ENCODE peak calls at places on chromosomes 2 and 18, in eight cellular contexts. L, T, J, N, Y, H, C and V are unnamed samples.

GRCh38 chr2:127170452-127171197 is 49.5 kb downstream of the CYP27C1 start:
- DNase-seq in L (no peak), J (no peak), T (no peak), C (no peak), Y (no peak), H (no peak), N (no peak), V (no peak)

GRCh38 chr2:102147935-102148334 is 5.4 kb downstream of the IL1R1 start:
- DNase-seq in J (peak; percentile 68), L (peak; percentile 76), T (peak; percentile 34), N (no peak), C (no peak), H (no peak), Y (no peak), V (no peak)

GRCh38 chr2:198054299-198054698 is 249.9 kb downstream of the PLCL1 start:
- DNase-seq in H (peak; percentile 14), J (peak; percentile 62), L (peak; percentile 19), Y (peak; percentile 74), N (peak; percentile 10), T (peak; percentile 37), C (peak; percentile 53), V (peak; percentile 15)

GRCh38 chr2:17867133-17867532 is 11.3 kb upstream of the KCNS3 start:
- DNase-seq in J (no peak), C (no peak), H (peak; percentile 11), Y (no peak), T (no peak), L (peak; percentile 23), N (no peak), V (no peak)

GRCh38 chr2:99880148-99880983 is 262.0 kb downstream of the AFF3 start:
- DNase-seq in Y (no peak), L (peak; percentile 96), T (peak; percentile 98), J (peak; percentile 74), H (peak; percentile 89), C (no peak), N (no peak), V (no peak)

GRCh38 chr2:38652431-38653273 is 13.3 kb upstream of the GALM start:
- DNase-seq in Y (no peak), H (no peak), L (no peak), T (no peak), J (no peak), C (no peak), N (no peak), V (no peak)

GRCh38 chr2:147843864-147844690 is 752 bp upstream of the ACVR2A start:
- DNase-seq in H (peak; percentile 92), N (peak; percentile 97), L (peak; percentile 88), T (peak; percentile 85), Y (peak; percentile 95), J (peak; percentile 98), C (peak; percentile 97), V (peak; percentile 85)

GRCh38 chr2:132623096-132623839 is 46.7 kb downstream of the LYPD1 start:
- DNase-seq in C (no peak), Y (no peak), T (peak; percentile 79), H (peak; percentile 75), L (peak; percentile 90), N (no peak), J (peak; percentile 94), V (no peak)

GRCh38 chr2:115122701-115123100 is 680.3 kb downstream of the DPP10 start:
- DNase-seq in L (no peak), N (peak; percentile 31), Y (no peak), C (no peak), T (no peak), J (no peak), H (no peak), V (no peak)

GRCh38 chr2:203997481-203997880 is 60.9 kb downstream of the ICOS start:
- DNase-seq in T (no peak), L (no peak), C (no peak), H (no peak), Y (no peak), J (no peak), N (no peak), V (no peak)

GRCh38 chr2:62156861-62157496 is 38.9 kb upstream of the B3GNT2 start:
- DNase-seq in N (no peak), Y (peak; percentile 38), H (no peak), J (no peak), T (no peak), C (no peak), L (no peak), V (no peak)

GRCh38 chr18:50783553-50783952 is 36.3 kb downstream of the MRO start:
- DNase-seq in L (no peak), J (no peak), C (no peak), Y (no peak), H (no peak), T (no peak), N (no peak), V (no peak)

GRCh38 chr18:50790956-50791355 is 28.9 kb downstream of the MRO start:
- DNase-seq in Y (no peak), N (no peak), J (no peak), T (no peak), C (no peak), L (no peak), H (no peak), V (no peak)

GRCh38 chr18:50791599-50792438 is 28.0 kb downstream of the MRO start:
- DNase-seq in Y (no peak), C (no peak), L (no peak), H (no peak), N (no peak), J (no peak), T (no peak), V (no peak)

GRCh38 chr18:50788284-50788683 is 31.5 kb downstream of the MRO start:
- DNase-seq in C (no peak), H (no peak), N (no peak), L (no peak), J (no peak), T (no peak), Y (peak; percentile 31), V (no peak)

GRCh38 chr18:50786851-50787250 is 33.0 kb downstream of the MRO start:
- DNase-seq in C (no peak), J (no peak), T (no peak), L (peak; percentile 8), N (no peak), Y (no peak), H (no peak), V (no peak)
- H3K4me2 ChIP-seq in C (no peak overlapping the region), J (no peak overlapping the region), T (no peak overlapping the region), L (no peak overlapping the region), N (no peak overlapping the region), Y (no peak overlapping the region), H (no peak overlapping the region), V (no peak overlapping the region)

GRCh38 chr2:63827749-63828148 is 13.9 kb upstream of the UGP2 start:
- DNase-seq in N (peak; percentile 65), H (peak; percentile 80), C (no peak), Y (no peak), J (peak; percentile 75), T (peak; percentile 88), L (peak; percentile 98), V (no peak)
- H2AFZ ChIP-seq in N (no peak overlapping the region), H (no peak overlapping the region), C (peak overlapping the region; percentile 7), Y (peak overlapping the region; percentile 0), J (no peak overlapping the region), T (no peak overlapping the region), L (no peak overlapping the region), V (peak overlapping the region; percentile 28)

DNA sequence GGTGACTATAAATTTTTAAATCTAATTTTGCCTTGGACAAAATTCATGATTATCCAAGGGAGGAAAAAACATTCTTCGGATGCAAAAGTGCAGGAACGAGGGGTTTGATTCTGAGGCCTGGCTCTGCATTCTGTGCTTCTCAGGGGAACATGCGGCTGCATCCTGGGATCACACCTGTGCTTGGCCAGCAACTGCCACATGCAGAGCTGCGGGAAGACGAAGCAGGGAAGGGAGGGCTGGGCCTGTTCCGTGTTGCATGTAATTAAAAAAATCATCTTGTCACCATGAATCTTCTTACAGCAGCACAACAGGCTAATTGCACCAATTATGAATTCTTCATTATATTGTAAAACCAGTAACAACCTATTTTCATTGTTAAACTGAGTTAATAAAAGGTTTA is 158.0 kb upstream of the ALKAL2 start:
- DNase-seq in Y (no peak), J (no peak), L (no peak), C (no peak), T (no peak), H (no peak), N (no peak), V (no peak)
- H3K4me2 ChIP-seq in Y (no peak overlapping the region), J (no peak overlapping the region), L (no peak overlapping the region), C (no peak overlapping the region), T (no peak overlapping the region), H (no peak overlapping the region), N (no peak overlapping the region), V (no peak overlapping the region)

DNA sequence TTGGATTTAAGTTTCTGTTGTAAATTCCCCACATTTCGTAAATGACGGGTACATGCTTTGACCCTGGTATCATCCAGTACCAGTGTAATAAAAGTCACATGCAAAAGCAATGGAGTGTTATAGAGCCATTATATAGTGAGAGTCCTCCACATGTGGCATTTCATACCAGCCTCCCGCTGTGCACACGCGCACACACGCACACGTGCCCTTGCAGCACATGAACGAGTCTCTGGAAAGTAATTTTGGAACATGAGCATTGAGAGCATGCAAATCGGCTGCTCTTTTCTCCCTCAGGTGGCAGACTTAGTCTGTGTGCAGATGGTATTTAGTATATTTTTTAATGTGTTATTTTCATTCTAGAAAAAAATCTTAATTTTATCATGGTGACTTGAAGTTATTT is 198.1 kb downstream of the ZNF407 start:
- DNase-seq in N (no peak), Y (no peak), J (no peak), H (no peak), T (no peak), C (no peak), L (no peak), V (no peak)
- H2AFZ ChIP-seq in N (no peak overlapping the region), Y (no peak overlapping the region), J (no peak overlapping the region), H (no peak overlapping the region), T (no peak overlapping the region), C (no peak overlapping the region), L (no peak overlapping the region), V (no peak overlapping the region)

DNA sequence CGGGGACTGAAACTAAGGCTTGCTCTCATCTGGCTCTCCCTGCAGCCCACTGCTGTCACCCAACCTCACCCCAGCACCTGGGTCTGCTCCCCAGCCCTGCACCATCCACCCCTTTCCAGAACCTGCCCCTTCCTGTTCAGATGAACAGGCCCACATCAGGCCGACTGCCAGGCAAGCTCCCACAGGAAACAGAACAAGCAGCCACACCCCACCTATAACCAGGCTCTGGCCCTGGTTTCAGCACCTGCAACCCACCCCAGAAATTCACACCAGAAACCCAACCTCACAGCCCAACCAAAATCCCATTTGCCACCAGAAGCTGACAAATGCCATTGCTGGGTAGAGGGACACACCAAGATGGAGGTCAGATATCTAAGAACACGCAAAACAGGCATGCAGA is 159.2 kb upstream of the ID2 start:
- DNase-seq in Y (no peak), J (no peak), C (no peak), L (no peak), N (no peak), H (no peak), T (no peak), V (no peak)
- H3K4me2 ChIP-seq in Y (no peak overlapping the region), J (no peak overlapping the region), C (no peak overlapping the region), L (no peak overlapping the region), N (no peak overlapping the region), H (no peak overlapping the region), T (no peak overlapping the region), V (no peak overlapping the region)

DNA sequence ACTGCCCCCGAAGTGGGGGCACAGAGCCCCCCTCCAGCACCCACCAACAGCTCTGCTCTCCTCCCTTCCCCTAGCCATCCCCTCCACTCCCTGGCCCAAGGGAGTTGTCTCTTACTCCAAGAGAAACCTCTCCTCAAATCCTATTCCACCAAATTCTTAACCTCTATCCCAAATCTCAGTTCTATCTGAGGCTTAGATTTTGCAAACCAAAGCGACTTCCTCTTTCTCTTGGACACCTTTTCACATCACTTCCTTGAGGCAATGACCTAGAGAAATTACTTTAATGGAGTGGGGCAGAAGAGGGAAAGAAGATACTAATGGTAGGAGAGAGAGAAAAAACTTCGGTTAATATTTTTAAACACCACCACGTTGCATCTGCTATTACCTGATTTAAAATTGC is 167.2 kb downstream of the SS18 start:
- DNase-seq in N (no peak), C (no peak), T (no peak), L (no peak), H (no peak), J (no peak), Y (no peak), V (no peak)
- H2AFZ ChIP-seq in N (no peak overlapping the region), C (no peak overlapping the region), T (no peak overlapping the region), L (no peak overlapping the region), H (no peak overlapping the region), J (no peak overlapping the region), Y (peak overlapping the region; percentile 21), V (no peak overlapping the region)